ENCODE peak calls at places on chromosomes 16 and 17, in eight cellular contexts. K, N, Q, P, Y, W, J and L are unnamed samples.

GRCh38 chr16:23905027-23905426 is 69.2 kb downstream of the PRKCB start:
- DNase-seq in W (no peak), J (no peak), Q (no peak), Y (peak; percentile 15), K (peak; percentile 74), P (peak; percentile 21), N (peak; percentile 36), L (no peak)

GRCh38 chr16:75193730-75194444 is 13.1 kb downstream of the CTRB2 start:
- DNase-seq in P (no peak), W (no peak), N (no peak), Y (no peak), Q (no peak), K (peak; percentile 13), J (no peak), L (no peak)

GRCh38 chr17:11671151-11671550 is 72.9 kb downstream of the DNAH9 start:
- DNase-seq in J (no peak), K (no peak), Y (no peak), W (peak; percentile 5), Q (no peak), P (no peak), N (no peak), L (no peak)

GRCh38 chr16:5836979-5837670 is 739.5 kb upstream of the EEF2KMT start:
- DNase-seq in Q (no peak), W (no peak), N (no peak), P (no peak), K (no peak), J (no peak), Y (no peak), L (no peak)

GRCh38 chr17:8581002-8581658 is 49.4 kb downstream of the MYH10 start:
- DNase-seq in N (no peak), J (no peak), K (no peak), P (no peak), Q (no peak), Y (no peak), W (no peak), L (no peak)

GRCh38 chr17:28576758-28577465 is at the start of gene ALDOC:
- DNase-seq in J (peak; percentile 95), Y (peak; percentile 95), P (peak; percentile 98), Q (peak; percentile 97), W (peak; percentile 97), K (peak; percentile 96), N (peak; percentile 89), L (peak; percentile 95)

GRCh38 chr16:78639775-78640174 is 540.3 kb downstream of the WWOX start:
- DNase-seq in K (no peak), N (no peak), P (no peak), W (no peak), J (no peak), Y (no peak), Q (no peak), L (no peak)

GRCh38 chr16:28192811-28193529 is 18.8 kb downstream of the XPO6 start:
- DNase-seq in N (no peak), J (no peak), Y (no peak), Q (no peak), W (peak; percentile 72), P (peak; percentile 65), K (no peak), L (no peak)

GRCh38 chr16:1979271-1980025 is 1.8 kb downstream of the NOXO1 start:
- DNase-seq in J (peak; percentile 71), K (no peak), Y (no peak), N (no peak), Q (no peak), W (peak; percentile 32), P (peak; percentile 92), L (no peak)

GRCh38 chr17:7634384-7634783 is 4.4 kb downstream of the SHBG start:
- DNase-seq in Q (peak; percentile 85), P (no peak), N (peak; percentile 51), K (no peak), J (no peak), Y (peak; percentile 87), W (peak; percentile 42), L (peak; percentile 24)

GRCh38 chr17:82520041-82520910 is 744 bp downstream of the FOXK2 start:
- DNase-seq in N (no peak), W (peak; percentile 52), K (no peak), P (no peak), Y (no peak), Q (no peak), J (no peak), L (no peak)

GRCh38 chr17:2949469-2950044 is 113.8 kb downstream of the OR1D5 start:
- DNase-seq in Q (peak; percentile 93), Y (peak; percentile 87), W (no peak), K (no peak), N (no peak), J (peak; percentile 59), P (peak; percentile 78), L (no peak)

GRCh38 chr16:84826558-84826941 is 6.8 kb downstream of the CRISPLD2 start:
- DNase-seq in Y (no peak), J (no peak), W (no peak), N (no peak), P (peak; percentile 57), K (no peak), Q (no peak), L (no peak)

GRCh38 chr17:12568358-12569251 is 97.1 kb upstream of the MYOCD start:
- DNase-seq in Y (no peak), K (no peak), P (no peak), N (no peak), Q (no peak), J (no peak), W (peak; percentile 5), L (no peak)

GRCh38 chr16:4556112-4556511 is at the start of gene C16orf96:
- DNase-seq in Y (no peak), K (no peak), J (no peak), W (no peak), N (no peak), P (no peak), Q (no peak), L (no peak)

GRCh38 chr17:30840775-30841174 is 9.0 kb downstream of the ATAD5 start:
- DNase-seq in K (no peak), P (no peak), Q (no peak), Y (no peak), W (no peak), J (no peak), N (no peak), L (no peak)

GRCh38 chr17:16286009-16286946 is 67.0 kb downstream of the CENPV start:
- DNase-seq in Y (peak; percentile 99), K (peak; percentile 75), Q (peak; percentile 94), J (peak; percentile 79), W (peak; percentile 98), P (peak; percentile 92), N (peak; percentile 96), L (peak; percentile 73)
- TF ChIP-seq POLR2A in Y (peak; percentile 18), K (no peak), Q (peak; percentile 71), J (no peak), W (peak; percentile 27), P (peak; percentile 84), N (peak; percentile 83), L (no peak)

DNA sequence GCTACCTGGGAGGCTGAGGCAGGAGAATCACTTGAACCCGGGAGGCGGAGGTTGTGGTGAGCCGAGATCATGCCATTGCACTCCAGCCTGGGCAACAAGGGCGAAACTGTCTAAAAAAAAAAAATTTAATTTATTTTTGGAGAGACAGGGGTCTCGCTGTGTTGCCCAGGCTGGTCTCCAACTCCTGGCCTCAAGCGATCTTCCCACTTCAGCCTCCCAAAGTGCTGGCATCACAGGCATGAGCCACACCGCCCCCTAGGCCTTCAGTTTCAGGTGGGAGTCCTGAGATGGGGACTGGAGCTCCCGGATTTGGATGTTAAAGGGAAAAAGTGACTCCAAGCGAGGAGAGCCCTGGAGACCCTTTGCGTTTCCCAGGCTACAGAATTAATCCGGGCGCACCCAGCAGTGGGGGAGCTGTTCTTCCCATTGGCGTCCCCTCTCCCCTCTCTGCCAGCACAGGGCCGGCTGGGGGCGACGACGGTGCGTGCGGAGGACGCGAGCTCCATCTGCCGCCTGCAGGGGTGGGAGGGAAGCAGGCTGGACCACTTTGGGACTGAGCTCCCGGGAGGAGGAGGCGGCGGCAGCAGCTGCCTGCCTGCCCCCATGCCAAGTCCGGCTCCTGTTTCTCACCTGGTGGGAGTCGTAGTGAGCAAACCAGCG is 49.3 kb upstream of the USP7 start:
- DNase-seq in P (no peak), N (peak; percentile 15), J (no peak), K (no peak), Q (no peak), W (no peak), Y (no peak), L (no peak)
- TF ChIP-seq CTCF in P (no peak), N (peak; percentile 24), J (no peak), K (no peak), Q (no peak), W (no peak), Y (no peak), L (no peak)

DNA sequence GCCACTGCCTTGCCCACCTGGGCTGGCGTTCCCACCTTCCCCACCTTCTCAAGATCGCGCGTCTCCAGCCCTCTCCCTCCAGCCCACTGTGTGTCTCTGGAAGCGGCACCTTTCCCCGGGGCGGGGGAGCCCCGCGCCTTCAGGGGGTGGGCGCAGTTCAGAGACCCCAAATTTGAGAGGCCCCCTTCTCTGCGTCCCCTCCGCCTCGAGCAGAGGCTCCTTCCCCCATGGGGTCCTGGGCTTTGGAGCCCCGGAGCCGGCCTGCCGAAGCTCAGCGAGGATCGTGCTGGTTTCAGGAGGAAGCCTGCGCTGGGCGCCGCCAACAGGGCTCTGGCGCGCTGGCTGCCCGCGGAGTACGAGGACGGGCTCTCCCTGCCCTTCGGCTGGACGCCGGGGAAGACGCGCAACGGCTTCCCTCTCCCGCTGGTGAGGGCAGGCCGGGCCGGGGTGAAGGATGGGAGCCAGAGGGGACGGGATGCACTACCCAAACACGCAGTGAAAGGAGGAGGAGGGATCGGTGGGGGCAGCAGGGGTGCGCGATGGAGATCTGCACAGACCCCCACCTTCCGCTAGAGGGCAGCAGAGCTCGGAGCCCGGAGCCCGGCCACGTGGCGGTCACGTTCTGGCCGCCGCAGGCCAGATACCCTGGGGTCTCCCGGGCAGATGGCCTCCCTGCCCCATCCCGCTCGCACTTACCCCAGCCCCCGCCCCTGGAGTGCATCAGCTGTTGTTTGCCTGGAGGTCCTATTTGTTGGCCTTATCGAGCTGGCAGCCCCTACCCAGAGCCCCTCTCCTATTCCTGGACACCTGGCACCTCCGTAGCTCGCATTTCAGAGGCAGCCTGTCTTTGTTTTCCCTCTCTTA is 11.1 kb downstream of the LPO start:
- DNase-seq in K (peak; percentile 27), J (no peak), Q (peak; percentile 66), W (peak; percentile 83), Y (peak; percentile 95), N (peak; percentile 55), P (peak; percentile 65), L (no peak)
- H3K4me3 ChIP-seq in K (peak overlapping the region; percentile 31), J (peak overlapping the region; percentile 4), Q (no peak overlapping the region), W (no peak overlapping the region), Y (peak overlapping the region; percentile 43), N (peak overlapping the region; percentile 31), P (peak overlapping the region; percentile 35), L (peak overlapping the region; percentile 65)

DNA sequence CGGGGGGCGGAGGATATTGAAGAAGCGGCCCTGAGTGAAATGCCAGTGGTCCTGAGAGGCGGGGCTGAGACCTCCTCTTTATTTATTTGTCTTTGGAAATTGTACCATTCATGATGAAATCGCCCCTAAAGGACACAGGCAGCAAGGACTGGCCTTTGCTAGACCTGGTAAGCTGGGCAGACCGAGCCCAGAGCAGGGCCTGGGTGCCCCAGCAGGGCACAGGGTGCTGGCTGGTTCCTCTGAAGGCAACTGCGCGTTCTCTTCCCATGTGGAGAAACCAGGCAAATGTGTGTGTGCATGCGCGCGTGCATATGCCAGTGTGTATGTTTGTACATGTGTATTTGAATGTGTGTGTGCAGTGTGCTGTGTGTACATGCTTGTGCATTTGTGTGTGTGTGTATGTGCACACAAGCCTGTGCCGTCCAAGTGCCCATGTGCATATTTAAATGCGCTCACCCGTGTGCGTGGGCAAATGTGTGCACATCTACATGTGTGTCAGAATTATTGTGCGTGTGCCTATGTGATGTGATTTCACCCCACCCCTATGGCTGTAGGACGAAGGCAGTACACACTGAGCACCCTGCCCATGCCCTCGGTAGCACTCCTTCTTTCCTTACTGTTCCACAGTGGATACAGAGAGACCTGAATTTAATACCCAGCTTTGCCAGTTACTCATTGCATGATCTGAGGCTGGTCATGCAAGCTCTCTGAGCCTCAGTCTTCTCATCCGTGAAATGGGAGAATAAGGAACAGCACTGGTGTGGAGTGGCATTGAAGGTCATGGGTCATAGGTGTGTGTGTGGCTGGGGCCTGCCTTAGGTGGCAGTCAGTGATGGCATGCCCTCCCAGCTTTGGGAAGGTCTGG is 105.2 kb downstream of the CMIP start:
- DNase-seq in P (no peak), Q (no peak), W (no peak), K (no peak), Y (no peak), J (no peak), N (no peak), L (no peak)
- TF ChIP-seq POLR2A in P (no peak), Q (no peak), W (no peak), K (no peak), Y (no peak), J (no peak), N (no peak), L (no peak)